ENCODE peak calls at places on chromosomes 4 and X, in eight cellular contexts. P is fibroblast of lung, E is HCT116, M is mammary epithelial cell, Q is endothelial cell of umbilical vein, U is keratinocyte, F is astrocyte, G is PC-3. V is an unnamed sample.

GRCh38 chr4:139314047-139314800 is 11.9 kb upstream of the NDUFC1 start:
- DNase-seq in E (no peak), M (no peak), G (no peak), U (no peak), P (no peak), Q (no peak), F (no peak), V (no peak)

GRCh38 chr4:6668391-6668790 is 25.3 kb upstream of the S100P start:
- DNase-seq in E (no peak), M (peak), Q (no peak), P (peak), F (peak), U (no peak), G (peak), V (peak)

GRCh38 chr4:126144838-126145237 is 830.1 kb downstream of the FAT4 start:
- DNase-seq in Q (no peak), E (no peak), M (no peak), G (no peak), F (no peak), U (no peak), P (no peak), V (peak)

GRCh38 chr4:76943790-76944189 is 5.8 kb upstream of the SEPTIN11 start:
- DNase-seq in Q (peak), G (no peak), F (peak), E (no peak), M (no peak), P (peak), U (no peak), V (peak)

GRCh38 chr4:73404042-73404441 is at the start of gene ALB:
- DNase-seq in G (no peak), U (no peak), Q (no peak), F (no peak), P (no peak), E (no peak), M (no peak), V (no peak)

GRCh38 chr4:158809611-158810486 is 41.0 kb downstream of the FNIP2 start:
- DNase-seq in P (peak), U (no peak), F (peak), G (peak), E (peak), M (peak), Q (peak), V (peak)

GRCh38 chrX:17968367-17968766 is 107.3 kb upstream of the RAI2 start:
- DNase-seq in F (no peak), P (no peak), Q (no peak), M (no peak), E (no peak), G (no peak), U (no peak), V (no peak)

GRCh38 chr4:186724861-186725419 is 1.3 kb upstream of the FAT1 start:
- DNase-seq in Q (peak), G (no peak), E (no peak), M (peak), U (no peak), P (peak), F (peak), V (peak)

GRCh38 chr4:150938417-150938816 is 76.7 kb downstream of the LRBA start:
- DNase-seq in M (no peak), U (no peak), F (no peak), Q (no peak), G (peak), P (no peak), E (no peak), V (no peak)

GRCh38 chr4:155353923-155354540 is 22.7 kb downstream of the MAP9 start:
- DNase-seq in U (no peak), P (peak), M (peak), F (peak), G (peak), Q (peak), E (peak), V (peak)

GRCh38 chr4:53801373-53801772 is 210.1 kb upstream of the LNX1 start:
- DNase-seq in M (no peak), P (no peak), G (peak), F (no peak), E (no peak), Q (no peak), U (no peak), V (no peak)

GRCh38 chrX:21996872-21997271 is 35.3 kb upstream of the PHEX start:
- DNase-seq in E (no peak), F (peak), P (peak), M (peak), G (peak), Q (peak), U (no peak), V (peak)

GRCh38 chrX:71532078-71532752 is 689 bp upstream of the OGT start:
- DNase-seq in E (no peak), G (peak), Q (peak), F (peak), M (peak), P (peak), U (no peak), V (peak)

GRCh38 chrX:151981129-151981528 is 6.7 kb upstream of the GABRE start:
- DNase-seq in Q (no peak), P (peak), U (peak), M (peak), E (no peak), G (peak), F (peak), V (peak)

GRCh38 chrX:150049647-150050046 is 111.4 kb upstream of the EOLA2 start:
- DNase-seq in P (no peak), G (no peak), Q (peak), U (no peak), F (no peak), M (no peak), E (no peak), V (no peak)

GRCh38 chrX:24956828-24957227 is 58.9 kb downstream of the ARX start:
- DNase-seq in M (peak), U (no peak), F (peak), E (no peak), P (peak), G (peak), Q (no peak), V (peak)

GRCh38 chr4:81314196-81314896 is 99.3 kb upstream of the PRKG2 start:
- DNase-seq in P (no peak), G (peak), F (no peak), Q (no peak), M (peak), U (no peak), E (no peak), V (peak)

GRCh38 chr4:128302775-128303174 is 15.2 kb upstream of the PGRMC2 start:
- DNase-seq in U (no peak), E (no peak), Q (no peak), M (no peak), F (no peak), P (no peak), G (no peak), V (no peak)

GRCh38 chr4:128299848-128300247 is 12.2 kb upstream of the PGRMC2 start:
- DNase-seq in U (no peak), G (no peak), F (peak), M (no peak), P (peak), E (no peak), Q (no peak), V (no peak)

GRCh38 chr4:128303986-128304385 is 16.4 kb upstream of the PGRMC2 start:
- DNase-seq in G (no peak), U (no peak), E (no peak), Q (peak), F (no peak), P (no peak), M (no peak), V (no peak)

GRCh38 chr4:128298852-128299251 is 11.2 kb upstream of the PGRMC2 start:
- DNase-seq in G (no peak), E (no peak), F (no peak), M (no peak), P (no peak), U (no peak), Q (no peak), V (no peak)

GRCh38 chr4:128301979-128302378 is 14.4 kb upstream of the PGRMC2 start:
- DNase-seq in M (no peak), G (no peak), U (no peak), P (no peak), Q (peak), E (no peak), F (no peak), V (no peak)
- H3K4me2 ChIP-seq in M (no peak), G (no peak), U (no peak), P (no peak), Q (no peak), E (no peak), F (no peak), V (no peak)

DNA sequence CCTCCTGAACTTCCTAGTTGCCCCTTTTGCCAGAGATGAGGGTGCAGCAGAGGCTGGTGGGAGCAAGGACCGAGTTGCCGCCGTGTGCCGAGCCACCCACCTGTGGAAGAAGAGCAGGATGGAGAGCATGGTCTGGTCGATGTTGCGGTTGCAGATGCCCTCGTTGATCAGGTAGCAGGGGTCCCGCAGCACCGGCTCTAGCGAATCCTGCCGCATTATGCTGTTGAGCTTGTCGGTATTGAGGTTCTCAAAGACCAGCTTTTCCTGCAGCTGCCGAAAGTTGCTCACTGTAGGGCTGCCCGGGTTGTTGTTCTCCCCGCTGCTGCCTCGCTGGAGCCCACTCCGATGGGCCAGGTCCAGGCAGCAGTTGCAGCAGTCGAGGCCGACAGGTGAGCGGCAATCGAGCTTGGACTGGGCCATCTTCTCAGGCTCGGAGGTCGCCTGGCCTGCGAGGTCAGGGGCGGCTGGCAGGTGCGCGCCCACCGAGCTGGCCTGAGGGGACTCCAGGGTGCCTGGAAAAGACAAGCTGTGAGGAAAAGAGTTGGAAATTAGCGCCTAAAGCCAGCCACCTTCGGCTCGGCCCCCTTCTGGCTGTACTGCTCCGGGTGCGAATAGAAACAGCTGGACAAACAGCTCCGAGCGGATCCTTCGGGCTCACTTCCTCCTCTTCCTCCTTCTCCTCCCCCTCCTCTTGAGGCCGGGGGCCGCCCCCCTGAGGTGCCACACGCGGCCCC is 420 bp downstream of the TSC22D3 start:
- DNase-seq in U (no peak), M (no peak), G (no peak), E (no peak), P (no peak), F (no peak), Q (no peak), V (no peak)
- TF ChIP-seq EZH2 in U (no peak), M (no peak), G (no peak), E (no peak), P (peak), F (peak), Q (no peak), V (no peak)

GRCh38 chr4:101630319-101630986 is 160.1 kb upstream of the BANK1 start:
- DNase-seq in F (no peak), E (no peak), M (no peak), U (no peak), Q (no peak), P (no peak), G (no peak), V (no peak)
- H3K4me2 ChIP-seq in F (no peak), E (no peak), M (no peak), U (no peak), Q (no peak), P (no peak), G (no peak), V (no peak)

DNA sequence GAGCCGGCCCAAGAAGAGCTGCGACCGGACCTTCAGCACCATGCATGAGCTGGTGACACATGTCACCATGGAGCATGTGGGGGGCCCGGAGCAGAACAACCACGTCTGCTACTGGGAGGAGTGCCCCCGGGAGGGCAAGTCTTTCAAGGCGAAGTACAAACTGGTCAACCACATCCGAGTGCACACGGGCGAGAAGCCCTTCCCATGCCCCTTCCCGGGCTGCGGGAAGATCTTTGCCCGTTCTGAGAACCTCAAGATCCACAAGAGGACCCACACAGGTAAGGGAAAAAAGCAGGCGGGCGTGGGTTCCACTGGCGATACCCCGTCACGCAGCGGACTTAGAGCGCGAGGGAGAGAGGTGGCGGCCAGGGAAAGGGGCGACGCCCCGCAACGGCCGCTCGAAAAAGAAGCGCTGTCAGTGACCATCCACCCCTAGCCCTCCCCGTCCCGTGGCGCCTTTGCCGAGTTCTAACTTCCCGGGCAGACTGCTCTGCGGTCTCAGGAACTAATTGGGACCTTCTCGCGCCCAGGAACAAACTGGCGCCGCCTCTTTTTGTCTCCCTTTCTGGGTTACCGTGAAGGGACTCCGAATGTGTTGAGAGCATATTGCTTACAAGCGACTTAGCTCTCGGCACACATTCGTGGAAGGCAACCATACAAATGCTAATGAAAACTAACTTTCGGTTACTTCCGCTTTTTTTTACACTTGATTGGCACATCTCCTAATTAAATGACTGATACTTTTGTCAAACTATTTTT is 1.7 kb downstream of the ZIC3 start:
- DNase-seq in F (no peak), P (no peak), U (no peak), G (no peak), E (no peak), M (no peak), Q (no peak), V (peak)
- TF ChIP-seq EZH2 in F (peak), P (peak), U (peak), G (peak), E (no peak), M (peak), Q (peak), V (peak)